ENCODE peak calls at places on chromosomes 13 and 19, in six cellular contexts. A, R, O, W, J and Y are unnamed samples.

GRCh38 chr19:2309734-2310362 is 1.9 kb upstream of the LINGO3 start:
- DNase-seq in O (no peak), R (no peak), W (no peak), J (peak), A (no peak), Y (no peak)

GRCh38 chr13:73748404-73748803 is 385.8 kb downstream of the KLF12 start:
- DNase-seq in J (no peak), O (no peak), R (no peak), A (no peak), W (no peak), Y (no peak)

GRCh38 chr13:62747629-62748028 is 1332.0 kb upstream of the PCDH20 start:
- DNase-seq in A (no peak), R (no peak), J (no peak), O (no peak), W (no peak), Y (no peak)

GRCh38 chr13:44759222-44759721 is 183.1 kb upstream of the TSC22D1 start:
- DNase-seq in W (no peak), A (peak), J (no peak), O (no peak), R (no peak), Y (no peak)

GRCh38 chr19:48540110-48540509 is 11.9 kb upstream of the SULT2B1 start:
- DNase-seq in O (no peak), R (no peak), A (no peak), W (no peak), J (no peak), Y (no peak)

GRCh38 chr13:36736119-36736726 is 62.4 kb downstream of the SERTM1 start:
- DNase-seq in A (peak), J (no peak), R (peak), W (no peak), O (peak), Y (no peak)

GRCh38 chr19:16591803-16592556 is 19.8 kb upstream of the SLC35E1 start:
- DNase-seq in A (peak), J (no peak), R (no peak), O (no peak), W (no peak), Y (no peak)

GRCh38 chr13:106786006-106786579 is 218.2 kb upstream of the ARGLU1 start:
- DNase-seq in O (no peak), J (no peak), W (no peak), A (no peak), R (no peak), Y (no peak)

GRCh38 chr19:38252935-38253691 is 3.1 kb downstream of the PPP1R14A start:
- DNase-seq in R (no peak), A (no peak), O (no peak), W (peak), J (peak), Y (no peak)

GRCh38 chr13:78657699-78658629 is 991 bp downstream of the OBI1 start:
- DNase-seq in A (peak), W (no peak), J (no peak), O (no peak), R (peak), Y (no peak)

GRCh38 chr19:2213799-2214198 is 22.3 kb downstream of the PLEKHJ1 start:
- DNase-seq in J (no peak), R (no peak), O (no peak), W (no peak), A (no peak), Y (peak)

GRCh38 chr13:32905864-32906180 is 110.4 kb upstream of the KL start:
- DNase-seq in W (no peak), R (no peak), O (no peak), J (no peak), A (no peak), Y (no peak)

GRCh38 chr19:37412700-37413099 is 41.8 kb downstream of the ZNF527 start:
- DNase-seq in W (no peak), A (no peak), R (no peak), J (no peak), O (no peak), Y (no peak)

GRCh38 chr13:41645313-41645712 is 188.0 kb downstream of the RGCC start:
- DNase-seq in J (no peak), A (peak), W (no peak), O (peak), R (no peak), Y (peak)

GRCh38 chr13:30932481-30933333 is at the start of gene TEX26:
- DNase-seq in A (no peak), J (no peak), W (no peak), R (peak), O (no peak), Y (no peak)

GRCh38 chr19:45097776-45098520 is 5.0 kb downstream of the PPP1R37 start:
- DNase-seq in O (peak), J (peak), W (peak), R (no peak), A (peak), Y (peak)

GRCh38 chr13:25286308-25286968 is 850 bp downstream of the MTMR6 start:
- DNase-seq in O (no peak), W (no peak), R (peak), J (no peak), A (peak), Y (no peak)

GRCh38 chr19:19653597-19654147 is 9.8 kb downstream of the ATP13A1 start:
- DNase-seq in R (no peak), O (no peak), A (no peak), J (no peak), W (no peak), Y (no peak)

GRCh38 chr13:78197231-78197630 is 278.6 kb upstream of the EDNRB start:
- DNase-seq in J (no peak), R (no peak), A (peak), W (no peak), O (no peak), Y (no peak)

GRCh38 chr13:21034602-21035190 is 26.7 kb downstream of the LATS2 start:
- DNase-seq in W (peak), O (no peak), J (no peak), R (no peak), A (no peak), Y (no peak)

GRCh38 chr19:55495646-55496349 is 7.6 kb downstream of the SSC5D start:
- DNase-seq in W (no peak), J (no peak), O (no peak), A (no peak), R (no peak), Y (no peak)

GRCh38 chr13:63910406-63910957 is 2494.8 kb upstream of the PCDH20 start:
- DNase-seq in W (no peak), R (peak), O (no peak), A (no peak), J (no peak), Y (peak)

GRCh38 chr13:75635621-75636338 is at the start of gene LMO7:
- DNase-seq in J (no peak), W (peak), R (peak), O (no peak), A (peak), Y (no peak)

GRCh38 chr19:1105217-1105872 is 1.6 kb downstream of the GPX4 start:
- DNase-seq in J (no peak), O (no peak), R (no peak), A (no peak), W (no peak), Y (no peak)
- H3K4me3 ChIP-seq in J (peak), O (peak), R (peak), A (peak), W (peak), Y (peak)

DNA sequence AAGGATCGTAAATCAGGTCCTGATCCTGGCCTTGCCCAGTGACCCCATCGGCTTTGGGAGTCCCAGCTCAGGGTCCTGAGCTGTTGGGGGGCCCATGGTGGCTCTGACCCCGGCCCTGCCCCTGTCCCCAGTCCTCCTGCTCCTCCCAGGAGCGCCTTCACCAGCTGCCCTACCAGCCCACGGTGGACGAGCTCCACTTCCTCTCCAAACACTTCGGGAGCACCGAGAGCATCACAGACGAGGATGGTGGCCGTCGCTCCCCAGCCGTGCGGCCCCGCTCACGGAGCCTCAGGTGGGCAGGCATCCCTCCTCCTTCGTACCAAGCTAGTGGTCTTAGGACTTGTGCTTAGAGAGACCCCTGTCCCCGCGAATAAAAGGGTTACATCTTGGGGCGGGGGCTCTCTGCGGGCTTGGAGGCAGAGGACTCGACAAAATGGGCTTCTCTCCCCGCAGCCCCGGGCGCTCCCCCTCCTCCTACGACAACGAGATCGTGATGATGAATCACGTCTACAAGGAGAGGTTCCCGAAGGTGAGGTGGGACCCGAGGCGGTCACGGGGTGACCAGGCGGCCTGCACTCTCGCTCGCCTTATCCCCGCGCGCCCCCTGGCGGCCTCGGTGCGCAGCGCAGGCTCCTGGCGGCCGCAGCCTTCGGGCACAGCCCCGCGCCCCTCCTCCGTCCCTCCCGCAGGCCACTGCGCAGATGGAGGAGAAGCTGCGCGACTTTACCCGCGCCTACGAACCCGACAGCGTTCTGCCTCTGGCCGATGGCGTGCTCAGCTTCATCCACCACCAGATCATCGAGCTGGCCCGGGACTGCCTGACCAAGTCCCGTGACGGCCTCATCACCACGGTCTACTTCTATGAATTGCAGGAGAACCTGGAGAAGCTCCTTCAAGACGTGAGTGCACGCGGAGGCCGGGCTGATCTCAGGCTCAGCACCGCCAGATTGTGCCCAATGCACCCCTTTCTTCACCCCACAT is 9.1 kb downstream of the MAST1 start:
- DNase-seq in J (peak), R (peak), A (peak), O (no peak), W (peak), Y (no peak)
- H3K4me3 ChIP-seq in J (peak), R (peak), A (peak), O (peak), W (peak), Y (peak)

GRCh38 chr13:46377554-46377953 is 9.5 kb downstream of the RUBCNL start:
- DNase-seq in J (no peak), W (no peak), O (no peak), R (no peak), A (no peak), Y (no peak)
- H3K4me3 ChIP-seq in J (no peak), W (no peak), O (no peak), R (no peak), A (no peak), Y (no peak)

GRCh38 chr19:35852029-35852780 is at the start of gene NPHS1:
- DNase-seq in W (no peak), R (no peak), A (no peak), J (no peak), O (no peak), Y (no peak)
- H3K4me3 ChIP-seq in W (no peak), R (no peak), A (no peak), J (no peak), O (no peak), Y (no peak)

GRCh38 chr13:112104873-112105234 is 37.9 kb downstream of the SOX1 start:
- DNase-seq in W (no peak), J (no peak), A (no peak), O (no peak), R (no peak), Y (no peak)
- H3K4me3 ChIP-seq in W (no peak), J (no peak), A (no peak), O (no peak), R (peak), Y (no peak)

DNA sequence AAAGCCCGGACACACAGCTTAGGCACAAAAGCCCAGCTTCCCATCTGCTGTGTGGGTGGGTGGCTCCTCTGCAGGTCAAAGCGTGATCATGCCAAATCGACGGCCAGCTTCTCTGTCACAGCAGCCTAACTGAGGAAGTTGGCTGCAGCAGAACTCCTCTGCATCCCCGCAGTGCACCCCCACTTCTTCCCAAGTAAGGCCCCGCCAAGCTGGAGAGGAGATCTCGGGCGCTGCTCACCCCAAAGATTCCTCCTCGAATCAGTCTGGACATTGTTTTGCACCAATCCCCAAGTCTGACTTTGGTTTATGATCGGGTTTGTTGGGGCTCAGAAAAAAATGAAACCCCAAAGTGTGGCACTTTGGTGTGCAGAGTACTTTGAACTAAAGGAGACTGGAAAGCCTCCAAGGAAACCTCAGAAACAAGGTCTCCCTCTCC is 19.7 kb upstream of the CPB2 start:
- DNase-seq in W (no peak), R (no peak), O (no peak), J (no peak), A (no peak), Y (no peak)
- H3K4me3 ChIP-seq in W (no peak), R (peak), O (no peak), J (no peak), A (no peak), Y (no peak)